ENCODE peak calls at places on chromosomes 1 and 21, in seven cellular contexts. One of them, this sample, is unnamed.

GRCh38 chr1:206753141-206753540 is 17.4 kb upstream of the IL19 start:
- DNase-seq in IMR-90: peak
- DNase-seq in mesendoderm: no peak
- DNase-seq in H9: no peak
- DNase-seq in mesenchymal stem cell: peak
- DNase-seq in neuronal stem cell: no peak
- DNase-seq in H1: no peak
- DNase-seq in this sample: peak

GRCh38 chr1:243549791-243550190 is 293.9 kb downstream of the SDCCAG8 start:
- DNase-seq in IMR-90: no peak
- DNase-seq in mesendoderm: no peak
- DNase-seq in H9: no peak
- DNase-seq in mesenchymal stem cell: peak
- DNase-seq in neuronal stem cell: no peak
- DNase-seq in H1: no peak
- DNase-seq in this sample: no peak

GRCh38 chr1:115977481-115978258 is 1.4 kb downstream of the SLC22A15 start:
- DNase-seq in IMR-90: no peak
- DNase-seq in mesendoderm: peak
- DNase-seq in H9: no peak
- DNase-seq in mesenchymal stem cell: peak
- DNase-seq in neuronal stem cell: no peak
- DNase-seq in H1: no peak
- DNase-seq in this sample: peak

GRCh38 chr1:55060133-55060999 is 21.0 kb downstream of the PCSK9 start:
- DNase-seq in IMR-90: no peak
- DNase-seq in mesendoderm: no peak
- DNase-seq in H9: peak
- DNase-seq in mesenchymal stem cell: peak
- DNase-seq in neuronal stem cell: no peak
- DNase-seq in H1: no peak
- DNase-seq in this sample: no peak

GRCh38 chr1:202283991-202284390 is 57.7 kb downstream of the UBE2T start:
- DNase-seq in IMR-90: peak
- DNase-seq in mesendoderm: peak
- DNase-seq in H9: no peak
- DNase-seq in mesenchymal stem cell: peak
- DNase-seq in neuronal stem cell: no peak
- DNase-seq in H1: no peak
- DNase-seq in this sample: peak

GRCh38 chr1:108747898-108748297 is 1.4 kb downstream of the STXBP3 start:
- DNase-seq in IMR-90: no peak
- DNase-seq in mesendoderm: no peak
- DNase-seq in H9: no peak
- DNase-seq in mesenchymal stem cell: no peak
- DNase-seq in neuronal stem cell: no peak
- DNase-seq in H1: no peak
- DNase-seq in this sample: no peak

GRCh38 chr1:68355614-68356013 is 94.1 kb downstream of the RPE65 start:
- DNase-seq in IMR-90: no peak
- DNase-seq in mesendoderm: no peak
- DNase-seq in H9: no peak
- DNase-seq in mesenchymal stem cell: no peak
- DNase-seq in neuronal stem cell: no peak
- DNase-seq in H1: no peak
- DNase-seq in this sample: no peak

GRCh38 chr1:211381481-211382181 is 55.0 kb downstream of the TRAF5 start:
- DNase-seq in IMR-90: no peak
- DNase-seq in mesendoderm: no peak
- DNase-seq in H9: no peak
- DNase-seq in mesenchymal stem cell: no peak
- DNase-seq in neuronal stem cell: no peak
- DNase-seq in H1: no peak
- DNase-seq in this sample: no peak

GRCh38 chr1:6888268-6888667 is 103.0 kb downstream of the CAMTA1 start:
- DNase-seq in IMR-90: peak
- DNase-seq in mesendoderm: no peak
- DNase-seq in H9: no peak
- DNase-seq in mesenchymal stem cell: no peak
- DNase-seq in neuronal stem cell: no peak
- DNase-seq in H1: no peak
- DNase-seq in this sample: no peak

GRCh38 chr1:183590225-183591191 is at the start of gene NCF2:
- DNase-seq in IMR-90: peak
- DNase-seq in mesendoderm: no peak
- DNase-seq in H9: no peak
- DNase-seq in mesenchymal stem cell: no peak
- DNase-seq in neuronal stem cell: no peak
- DNase-seq in H1: no peak
- DNase-seq in this sample: peak

GRCh38 chr1:151867321-151867720 is 13.8 kb upstream of the THEM5 start:
- DNase-seq in IMR-90: no peak
- DNase-seq in mesendoderm: no peak
- DNase-seq in H9: no peak
- DNase-seq in mesenchymal stem cell: no peak
- DNase-seq in neuronal stem cell: no peak
- DNase-seq in H1: no peak
- DNase-seq in this sample: peak

GRCh38 chr1:1430114-1430982 is 5.1 kb upstream of the VWA1 start:
- DNase-seq in IMR-90: peak
- DNase-seq in mesendoderm: peak
- DNase-seq in H9: peak
- DNase-seq in mesenchymal stem cell: peak
- DNase-seq in neuronal stem cell: no peak
- DNase-seq in H1: no peak
- DNase-seq in this sample: peak

GRCh38 chr1:225699336-225699735 is 46.4 kb upstream of the ENAH start:
- DNase-seq in IMR-90: no peak
- DNase-seq in mesendoderm: no peak
- DNase-seq in H9: no peak
- DNase-seq in mesenchymal stem cell: peak
- DNase-seq in neuronal stem cell: no peak
- DNase-seq in H1: no peak
- DNase-seq in this sample: no peak

GRCh38 chr1:161130266-161130665 is 2.2 kb downstream of the DEDD start:
- DNase-seq in IMR-90: no peak
- DNase-seq in mesendoderm: no peak
- DNase-seq in H9: no peak
- DNase-seq in mesenchymal stem cell: no peak
- DNase-seq in neuronal stem cell: no peak
- DNase-seq in H1: no peak
- DNase-seq in this sample: no peak

GRCh38 chr1:153557877-153558276 is 7.8 kb downstream of the S100A2 start:
- DNase-seq in IMR-90: no peak
- DNase-seq in mesendoderm: no peak
- DNase-seq in H9: no peak
- DNase-seq in mesenchymal stem cell: no peak
- DNase-seq in neuronal stem cell: no peak
- DNase-seq in H1: no peak
- DNase-seq in this sample: no peak

GRCh38 chr1:29634324-29635072 is 398.2 kb downstream of the PTPRU start:
- DNase-seq in IMR-90: no peak
- DNase-seq in mesendoderm: no peak
- DNase-seq in H9: peak
- DNase-seq in mesenchymal stem cell: no peak
- DNase-seq in neuronal stem cell: no peak
- DNase-seq in H1: no peak
- DNase-seq in this sample: no peak

GRCh38 chr1:185170291-185170848 is 13.4 kb downstream of the SWT1 start:
- DNase-seq in IMR-90: peak
- DNase-seq in mesendoderm: peak
- DNase-seq in H9: peak
- DNase-seq in mesenchymal stem cell: peak
- DNase-seq in neuronal stem cell: peak
- DNase-seq in H1: peak
- DNase-seq in this sample: peak

GRCh38 chr1:211920141-211920572 is 89.6 kb upstream of the LPGAT1 start:
- DNase-seq in IMR-90: peak
- DNase-seq in mesendoderm: no peak
- DNase-seq in H9: no peak
- DNase-seq in mesenchymal stem cell: peak
- DNase-seq in neuronal stem cell: no peak
- DNase-seq in H1: no peak
- DNase-seq in this sample: no peak

GRCh38 chr1:36696261-36696940 is 213.7 kb upstream of the CSF3R start:
- DNase-seq in IMR-90: no peak
- DNase-seq in mesendoderm: no peak
- DNase-seq in H9: no peak
- DNase-seq in mesenchymal stem cell: no peak
- DNase-seq in neuronal stem cell: no peak
- DNase-seq in H1: no peak
- DNase-seq in this sample: no peak

GRCh38 chr1:191582169-191582568 is 576.1 kb upstream of the RGS18 start:
- DNase-seq in IMR-90: no peak
- DNase-seq in mesendoderm: peak
- DNase-seq in H9: no peak
- DNase-seq in mesenchymal stem cell: no peak
- DNase-seq in neuronal stem cell: no peak
- DNase-seq in H1: no peak
- DNase-seq in this sample: no peak

GRCh38 chr1:152036316-152037216 is at the start of gene S100A11:
- DNase-seq in IMR-90: peak
- DNase-seq in mesendoderm: peak
- DNase-seq in H9: peak
- DNase-seq in mesenchymal stem cell: peak
- DNase-seq in neuronal stem cell: no peak
- DNase-seq in H1: no peak
- DNase-seq in this sample: peak

GRCh38 chr1:95179205-95180001 is 54.6 kb upstream of the RWDD3 start:
- DNase-seq in IMR-90: no peak
- DNase-seq in mesendoderm: no peak
- DNase-seq in H9: no peak
- DNase-seq in mesenchymal stem cell: peak
- DNase-seq in neuronal stem cell: no peak
- DNase-seq in H1: no peak
- DNase-seq in this sample: no peak

GRCh38 chr21:15445327-15445726 is 284.5 kb upstream of the USP25 start:
- DNase-seq in IMR-90: no peak
- DNase-seq in mesendoderm: no peak
- DNase-seq in H9: peak
- DNase-seq in mesenchymal stem cell: no peak
- DNase-seq in neuronal stem cell: no peak
- DNase-seq in H1: peak
- DNase-seq in this sample: no peak

GRCh38 chr1:114986286-114986685 is 43.3 kb upstream of the TSHB start:
- DNase-seq in IMR-90: no peak
- DNase-seq in mesendoderm: no peak
- DNase-seq in H9: no peak
- DNase-seq in mesenchymal stem cell: no peak
- DNase-seq in neuronal stem cell: no peak
- DNase-seq in H1: no peak
- DNase-seq in this sample: no peak

GRCh38 chr1:160125761-160126160 is 10.2 kb downstream of the ATP1A2 start:
- DNase-seq in IMR-90: peak
- DNase-seq in mesendoderm: no peak
- DNase-seq in H9: no peak
- DNase-seq in mesenchymal stem cell: peak
- DNase-seq in neuronal stem cell: no peak
- DNase-seq in H1: no peak
- DNase-seq in this sample: no peak

GRCh38 chr1:226512076-226512728 is 36.4 kb upstream of the STUM start:
- DNase-seq in IMR-90: no peak
- DNase-seq in mesendoderm: peak
- DNase-seq in H9: no peak
- DNase-seq in mesenchymal stem cell: no peak
- DNase-seq in neuronal stem cell: no peak
- DNase-seq in H1: no peak
- DNase-seq in this sample: peak

GRCh38 chr1:171488190-171488929 is 3.0 kb downstream of the PRRC2C start:
- DNase-seq in IMR-90: no peak
- DNase-seq in mesendoderm: no peak
- DNase-seq in H9: no peak
- DNase-seq in mesenchymal stem cell: no peak
- DNase-seq in neuronal stem cell: no peak
- DNase-seq in H1: no peak
- DNase-seq in this sample: no peak

GRCh38 chr1:32948082-32948722 is 16.4 kb downstream of the RNF19B start:
- DNase-seq in IMR-90: no peak
- DNase-seq in mesendoderm: no peak
- DNase-seq in H9: no peak
- DNase-seq in mesenchymal stem cell: no peak
- DNase-seq in neuronal stem cell: no peak
- DNase-seq in H1: no peak
- DNase-seq in this sample: no peak

GRCh38 chr1:2516124-2516523 is 10.3 kb downstream of the PANK4 start:
- DNase-seq in IMR-90: no peak
- DNase-seq in mesendoderm: no peak
- DNase-seq in H9: no peak
- DNase-seq in mesenchymal stem cell: no peak
- DNase-seq in neuronal stem cell: no peak
- DNase-seq in H1: no peak
- DNase-seq in this sample: no peak
- H3K23ac ChIP-seq in IMR-90: no peak
- H3K23ac ChIP-seq in mesendoderm: no peak
- H3K23ac ChIP-seq in H9: no peak
- H3K23ac ChIP-seq in mesenchymal stem cell: no peak
- H3K23ac ChIP-seq in neuronal stem cell: peak
- H3K23ac ChIP-seq in H1: no peak
- H3K23ac ChIP-seq in this sample: no peak

GRCh38 chr1:232922475-232922874 is 27.9 kb upstream of the NTPCR start:
- DNase-seq in IMR-90: peak
- DNase-seq in mesendoderm: no peak
- DNase-seq in H9: no peak
- DNase-seq in mesenchymal stem cell: peak
- DNase-seq in neuronal stem cell: no peak
- DNase-seq in H1: no peak
- DNase-seq in this sample: no peak
- H3K27ac ChIP-seq in IMR-90: no peak
- H3K27ac ChIP-seq in mesendoderm: no peak
- H3K27ac ChIP-seq in H9: no peak
- H3K27ac ChIP-seq in mesenchymal stem cell: no peak
- H3K27ac ChIP-seq in neuronal stem cell: no peak
- H3K27ac ChIP-seq in H1: no peak
- H3K27ac ChIP-seq in this sample: no peak

GRCh38 chr1:228174482-228175315 is 9.1 kb downstream of the IBA57 start:
- DNase-seq in IMR-90: no peak
- DNase-seq in mesendoderm: peak
- DNase-seq in H9: peak
- DNase-seq in mesenchymal stem cell: no peak
- DNase-seq in neuronal stem cell: no peak
- DNase-seq in H1: no peak
- DNase-seq in this sample: no peak
- H3K23ac ChIP-seq in IMR-90: no peak
- H3K23ac ChIP-seq in mesendoderm: no peak
- H3K23ac ChIP-seq in H9: no peak
- H3K23ac ChIP-seq in mesenchymal stem cell: no peak
- H3K23ac ChIP-seq in neuronal stem cell: peak
- H3K23ac ChIP-seq in H1: no peak
- H3K23ac ChIP-seq in this sample: no peak

DNA sequence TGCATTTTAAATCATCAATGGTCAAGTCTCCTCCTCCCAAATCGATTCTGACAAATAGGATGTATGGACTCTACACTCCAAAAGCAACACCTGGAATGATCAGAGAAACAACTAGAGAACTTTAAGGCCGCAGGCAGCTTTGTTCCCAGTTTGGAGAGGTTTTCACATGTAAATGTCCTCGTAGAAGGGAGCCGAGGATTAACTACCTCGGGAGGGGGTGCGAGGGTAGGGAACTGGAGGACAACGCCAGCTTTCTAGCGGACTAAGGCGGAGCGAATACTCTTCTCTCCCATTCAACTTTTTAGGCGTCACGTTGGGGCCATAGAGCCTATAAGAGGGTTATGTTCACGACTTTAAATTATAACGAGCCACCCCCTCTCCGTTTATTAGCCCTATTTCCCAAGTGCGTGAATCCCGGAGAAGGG is 1.2 kb downstream of the SCAF4 start:
- DNase-seq in IMR-90: peak
- DNase-seq in mesendoderm: peak
- DNase-seq in H9: peak
- DNase-seq in mesenchymal stem cell: peak
- DNase-seq in neuronal stem cell: peak
- DNase-seq in H1: peak
- DNase-seq in this sample: no peak
- H3K27ac ChIP-seq in IMR-90: peak
- H3K27ac ChIP-seq in mesendoderm: no peak
- H3K27ac ChIP-seq in H9: peak
- H3K27ac ChIP-seq in mesenchymal stem cell: peak
- H3K27ac ChIP-seq in neuronal stem cell: peak
- H3K27ac ChIP-seq in H1: peak
- H3K27ac ChIP-seq in this sample: no peak

This sample was measured in trophoblast cell.